ENCODE peak calls at places on chromosomes 1 and 21, in five cellular contexts. L is hepatic stellate cell; G is endodermal cell; T is HT-29; X is activated naive CD4-positive, alpha-beta T cell treated with anti-CD3 and anti-CD28 coated beads for 36 hours. H is an unnamed sample.

GRCh38 chr1:36567601-36568341 is 85.1 kb upstream of the CSF3R start:
- DNase-seq in L (no peak), G (peak), T (no peak), X (no peak), H (no peak)

GRCh38 chr1:15949453-15950245 is 26.3 kb downstream of the ZBTB17 start:
- DNase-seq in L (peak), G (peak), T (no peak), X (peak), H (no peak)

GRCh38 chr1:194658090-194658439 is 1471.7 kb upstream of the B3GALT2 start:
- DNase-seq in L (no peak), G (no peak), T (peak), X (no peak), H (no peak)

GRCh38 chr1:174902531-174903099 is 97.1 kb upstream of the CACYBP start:
- DNase-seq in L (no peak), G (no peak), T (peak), X (no peak), H (no peak)

GRCh38 chr21:38467911-38468310 is 30.4 kb downstream of the ERG start:
- DNase-seq in L (no peak), G (peak), T (no peak), X (no peak), H (no peak)

GRCh38 chr1:94068096-94068830 is 52.7 kb downstream of the ABCA4 start:
- DNase-seq in L (no peak), G (peak), T (peak), X (no peak), H (peak)

GRCh38 chr21:41597227-41597626 is 89.3 kb upstream of the TMPRSS2 start:
- DNase-seq in L (no peak), G (no peak), T (no peak), X (no peak), H (peak)

GRCh38 chr1:56446531-56447098 is 132.7 kb downstream of the PLPP3 start:
- DNase-seq in L (no peak), G (no peak), T (no peak), X (no peak), H (no peak)

GRCh38 chr1:161089938-161090337 is 580 bp upstream of the NECTIN4 start:
- DNase-seq in L (no peak), G (no peak), T (no peak), X (no peak), H (no peak)

GRCh38 chr1:23634840-23635642 is 56.6 kb upstream of the RPL11 start:
- DNase-seq in L (peak), G (peak), T (peak), X (peak), H (peak)

GRCh38 chr1:118717893-118718292 is 270.2 kb downstream of the TBX15 start:
- DNase-seq in L (no peak), G (no peak), T (no peak), X (no peak), H (no peak)

GRCh38 chr1:165853528-165854075 is 26.2 kb downstream of the UCK2 start:
- DNase-seq in L (peak), G (no peak), T (no peak), X (no peak), H (no peak)

GRCh38 chr1:209643295-209644020 is 8.8 kb downstream of the LAMB3 start:
- DNase-seq in L (no peak), G (no peak), T (no peak), X (no peak), H (no peak)

GRCh38 chr1:169860187-169860586 is 33.5 kb downstream of the SCYL3 start:
- DNase-seq in L (no peak), G (no peak), T (no peak), X (no peak), H (no peak)